ENCODE peak calls at places on chromosomes 11 and 22, in ten cellular contexts. M, N, E, U, P, I, H, B, A and C are unnamed samples.

GRCh38 chr22:26968873-26969272 is 311.5 kb downstream of the MIAT start:
- DNase-seq in N (no peak), I (no peak), B (no peak), P (no peak), U (no peak), M (no peak), E (no peak), A (no peak), H (no peak), C (no peak)

GRCh38 chr22:21942939-21943338 is 9.7 kb downstream of the PPM1F start:
- DNase-seq in E (no peak), A (no peak), U (no peak), M (peak; percentile 8), N (no peak), P (no peak), B (no peak), I (no peak), H (no peak), C (no peak)

GRCh38 chr11:107591098-107591445 is at the start of gene ELMOD1:
- DNase-seq in M (peak; percentile 19), P (peak; percentile 56), N (peak; percentile 24), B (no peak), E (peak; percentile 76), A (peak; percentile 23), U (peak; percentile 67), H (peak; percentile 37), I (peak; percentile 3), C (peak; percentile 16)

GRCh38 chr11:18936002-18936673 is 3.1 kb downstream of the MRGPRX1 start:
- DNase-seq in H (no peak), E (no peak), M (no peak), P (no peak), A (no peak), B (no peak), I (no peak), U (no peak), N (no peak), C (no peak)

GRCh38 chr11:2663915-2664314 is 35.9 kb downstream of the KCNQ1OT1 start:
- DNase-seq in M (no peak), H (no peak), B (no peak), A (no peak), I (no peak), P (no peak), E (no peak), N (no peak), U (no peak), C (no peak)

GRCh38 chr11:70220920-70221319 is 17.8 kb downstream of the FADD start:
- DNase-seq in A (peak; percentile 35), B (no peak), M (peak; percentile 44), N (no peak), E (no peak), U (no peak), H (no peak), I (no peak), P (no peak), C (no peak)

GRCh38 chr22:48553694-48554308 is 1273.9 kb downstream of the BRD1 start:
- DNase-seq in B (no peak), P (no peak), U (no peak), E (no peak), I (no peak), M (no peak), N (no peak), H (no peak), A (no peak), C (no peak)

GRCh38 chr22:22085702-22086500 is 103.3 kb upstream of the TOP3B start:
- DNase-seq in I (no peak), U (no peak), A (peak; percentile 72), N (no peak), B (no peak), H (no peak), E (no peak), M (peak; percentile 62), P (no peak), C (no peak)

GRCh38 chr11:88174627-88175003 is 628 bp downstream of the RAB38 start:
- DNase-seq in A (peak; percentile 86), H (peak; percentile 22), U (peak; percentile 38), I (peak; percentile 67), B (peak; percentile 72), E (peak; percentile 66), P (peak; percentile 16), N (peak; percentile 8), M (peak; percentile 80), C (peak; percentile 12)

GRCh38 chr11:75673977-75674582 is 5.2 kb upstream of the MAP6 start:
- DNase-seq in I (peak; percentile 30), A (peak; percentile 56), M (peak; percentile 75), U (no peak), H (no peak), E (no peak), N (no peak), B (no peak), P (no peak), C (no peak)

GRCh38 chr11:95768521-95768920 is 21.1 kb downstream of the FAM76B start:
- DNase-seq in I (no peak), N (no peak), M (no peak), B (no peak), A (peak; percentile 9), P (no peak), H (no peak), U (no peak), E (no peak), C (no peak)

GRCh38 chr11:33682446-33682845 is 18.2 kb downstream of the C11orf91 start:
- DNase-seq in A (no peak), B (no peak), I (peak; percentile 48), P (no peak), U (no peak), N (no peak), M (no peak), E (no peak), H (peak; percentile 31), C (no peak)

GRCh38 chr11:9060700-9061111 is 30.7 kb downstream of the SCUBE2 start:
- DNase-seq in U (peak; percentile 80), E (peak; percentile 71), P (no peak), I (no peak), A (no peak), H (peak; percentile 16), N (no peak), M (peak; percentile 15), B (no peak), C (no peak)

GRCh38 chr11:2077061-2077802 is 62.0 kb downstream of the IGF2 start:
- DNase-seq in H (no peak), N (peak; percentile 30), M (peak; percentile 54), B (no peak), I (peak; percentile 74), U (no peak), A (peak; percentile 65), P (no peak), E (peak; percentile 74), C (peak; percentile 20)

GRCh38 chr11:120191058-120191457 is 19.8 kb upstream of the OAF start:
- DNase-seq in N (no peak), P (no peak), H (no peak), A (no peak), M (no peak), E (no peak), I (no peak), U (no peak), B (no peak), C (no peak)

GRCh38 chr22:18012528-18012927 is 11.8 kb downstream of the MICAL3 start:
- DNase-seq in I (no peak), U (no peak), M (peak; percentile 25), A (peak; percentile 62), B (no peak), E (no peak), N (no peak), P (no peak), H (no peak), C (no peak)

GRCh38 chr11:35933572-35933925 is 10.3 kb upstream of the LDLRAD3 start:
- DNase-seq in P (no peak), H (no peak), U (no peak), N (no peak), A (no peak), B (no peak), M (peak; percentile 30), I (no peak), E (no peak), C (no peak)